ENCODE peak calls at places on chromosomes 16 and 17, in five cellular contexts. B is NCI-H345, N is body of pancreas, L is NCI-H146, H is activated T-cell treated with anti-CD3 and anti-CD28 coated beads for 4 hours. X is an unnamed sample.

GRCh38 chr17:59811209-59811608 is 81.5 kb downstream of the TUBD1 start:
- DNase-seq in B (no peak), H (no peak), L (no peak), N (no peak), X (no peak)

GRCh38 chr16:3825103-3825502 is 55.4 kb downstream of the CREBBP start:
- DNase-seq in N (no peak), B (no peak), H (no peak), L (no peak), X (no peak)

GRCh38 chr17:64356304-64356686 is 34.4 kb downstream of the PECAM1 start:
- DNase-seq in L (no peak), H (no peak), N (no peak), B (no peak), X (no peak)

GRCh38 chr17:63082273-63082861 is 116.3 kb downstream of the TANC2 start:
- DNase-seq in N (no peak), B (no peak), L (no peak), H (no peak), X (peak)

GRCh38 chr17:38601539-38602351 is 4.0 kb downstream of the SRCIN1 start:
- DNase-seq in L (peak), N (no peak), H (no peak), B (no peak), X (peak)

GRCh38 chr17:9332164-9332527 is 243.5 kb downstream of the STX8 start:
- DNase-seq in N (no peak), H (no peak), B (no peak), L (no peak), X (no peak)

GRCh38 chr16:82192665-82193064 is 22.6 kb upstream of the MPHOSPH6 start:
- DNase-seq in L (no peak), B (no peak), H (no peak), N (peak), X (no peak)

GRCh38 chr17:14320734-14321475 is 20.0 kb downstream of the HS3ST3B1 start:
- DNase-seq in B (no peak), N (no peak), H (no peak), L (no peak), X (no peak)

GRCh38 chr17:77916771-77917481 is 41.6 kb upstream of the TNRC6C start:
- DNase-seq in H (no peak), B (no peak), L (no peak), N (peak), X (no peak)

GRCh38 chr16:3950343-3951193 is 70.1 kb upstream of the CREBBP start:
- DNase-seq in H (no peak), B (no peak), L (no peak), N (peak), X (no peak)

GRCh38 chr17:7393613-7394451 is 493 bp downstream of the PLSCR3 start:
- DNase-seq in H (peak), L (peak), N (peak), B (peak), X (peak)

GRCh38 chr16:67678354-67679023 is 11.9 kb downstream of the C16orf86 start:
- DNase-seq in H (no peak), B (no peak), L (no peak), N (no peak), X (no peak)

GRCh38 chr16:27952811-27953210 is 110.7 kb downstream of the GSG1L start:
- DNase-seq in N (no peak), L (no peak), H (no peak), B (no peak), X (no peak)

GRCh38 chr17:29124931-29125270 is 55.3 kb downstream of the MYO18A start:
- DNase-seq in B (no peak), L (no peak), H (no peak), N (peak), X (no peak)

GRCh38 chr16:11655655-11656054 is 12.6 kb upstream of the SNN start:
- DNase-seq in L (no peak), B (no peak), H (no peak), N (no peak), X (no peak)

GRCh38 chr17:27340990-27341595 is 47.2 kb downstream of the WSB1 start:
- DNase-seq in N (no peak), L (no peak), H (no peak), B (no peak), X (peak)

GRCh38 chr17:63095459-63095858 is 129.4 kb downstream of the TANC2 start:
- DNase-seq in B (no peak), L (no peak), N (no peak), H (no peak), X (no peak)

X was measured in NCI-H510A treated with DMSO at 0.1 percent for 48 hours.